ENCODE peak calls at places on chromosomes 3 and 15, in six cellular contexts. P is H1, R is HepG2, D is HCT116, I is GM12878, T is SK-N-SH. B is an unnamed sample.

GRCh38 chr3:32177702-32178198 is 60.7 kb upstream of the CMTM8 start:
- DNase-seq in P (peak; percentile 73), D (peak; percentile 90), R (peak; percentile 88), T (peak; percentile 49), I (no peak), B (peak; percentile 76)

GRCh38 chr3:58704745-58705144 is 38.2 kb upstream of the FAM3D start:
- DNase-seq in I (no peak), P (no peak), D (no peak), T (no peak), R (no peak), B (no peak)

GRCh38 chr3:161358488-161358887 is 12.8 kb downstream of the SPTSSB start:
- DNase-seq in I (no peak), T (no peak), P (no peak), D (no peak), R (no peak), B (no peak)

GRCh38 chr3:101069796-101070195 is 76.6 kb upstream of the ABI3BP start:
- DNase-seq in D (no peak), P (no peak), T (no peak), R (no peak), I (no peak), B (no peak)

GRCh38 chr15:67373971-67374370 is 119.4 kb downstream of the IQCH start:
- DNase-seq in T (no peak), I (no peak), D (no peak), P (no peak), R (no peak), B (no peak)

GRCh38 chr3:120324185-120324584 is 25.0 kb downstream of the LRRC58 start:
- DNase-seq in D (no peak), I (no peak), R (no peak), T (no peak), P (no peak), B (no peak)

GRCh38 chr15:75713338-75713895 is 769 bp upstream of the CSPG4 start:
- DNase-seq in D (no peak), I (no peak), P (no peak), R (no peak), T (no peak), B (no peak)

GRCh38 chr3:56997675-56998074 is 62.8 kb upstream of the SPATA12 start:
- DNase-seq in I (no peak), T (no peak), R (no peak), D (no peak), P (no peak), B (no peak)

GRCh38 chr3:193554790-193555189 is at the start of gene ATP13A4:
- DNase-seq in D (no peak), R (no peak), I (no peak), P (peak; percentile 54), T (no peak), B (no peak)

GRCh38 chr3:99920530-99921376 is 103.1 kb downstream of the CMSS1 start:
- DNase-seq in P (no peak), T (no peak), D (no peak), I (no peak), R (peak; percentile 97), B (peak; percentile 34)

GRCh38 chr15:70892912-70893560 is 410 bp downstream of the LRRC49 start:
- DNase-seq in D (no peak), R (peak; percentile 6), T (peak; percentile 59), P (no peak), I (no peak), B (no peak)

GRCh38 chr15:87662575-87662974 is 594.0 kb downstream of the NTRK3 start:
- DNase-seq in P (no peak), D (no peak), I (no peak), T (no peak), R (no peak), B (no peak)

GRCh38 chr15:78749831-78750230 is 61.4 kb downstream of the ADAMTS7 start:
- DNase-seq in T (no peak), P (peak; percentile 35), R (no peak), D (no peak), I (no peak), B (no peak)

GRCh38 chr3:85783331-85783730 is 824.5 kb downstream of the CADM2 start:
- DNase-seq in R (no peak), T (no peak), P (no peak), I (no peak), D (no peak), B (no peak)

GRCh38 chr15:68583936-68584703 is 5.3 kb downstream of the CORO2B start:
- DNase-seq in R (no peak), D (no peak), I (no peak), P (no peak), T (no peak), B (no peak)

GRCh38 chr3:13021141-13021933 is 51.9 kb downstream of the IQSEC1 start:
- DNase-seq in I (no peak), P (no peak), D (no peak), T (peak; percentile 65), R (no peak), B (no peak)

DNA sequence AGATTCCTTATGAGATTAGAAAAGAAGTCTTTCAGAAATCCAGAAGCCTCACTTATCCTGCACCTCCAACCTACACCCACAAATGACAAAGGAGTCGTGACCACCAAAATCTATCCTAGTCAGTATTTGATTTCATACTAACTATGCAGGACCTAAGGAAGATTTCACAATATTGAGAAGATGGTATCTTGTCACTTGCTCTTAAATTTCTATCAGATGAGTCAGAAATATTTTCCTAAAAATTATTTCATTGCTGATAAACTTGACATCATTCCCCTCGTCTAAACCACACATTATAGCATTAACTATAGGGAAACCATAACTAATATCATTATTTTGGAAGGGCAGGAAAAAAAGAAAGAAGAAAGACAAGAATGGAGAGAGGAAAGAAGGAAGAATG is 138.0 kb upstream of the THBS1 start:
- DNase-seq in D (no peak), T (no peak), R (no peak), I (no peak), P (no peak), B (no peak)
- TF ChIP-seq RAD21 in D (no peak), T (no peak), R (no peak), I (no peak), P (no peak), B (no peak)

GRCh38 chr3:53250453-53250852 is 5.4 kb downstream of the TKT start:
- DNase-seq in D (no peak), I (no peak), R (no peak), P (no peak), T (no peak), B (no peak)

GRCh38 chr3:53253707-53254106 is 2.1 kb downstream of the TKT start:
- DNase-seq in I (no peak), D (no peak), R (no peak), T (no peak), P (no peak), B (no peak)

GRCh38 chr3:53254190-53254809 is 1.5 kb downstream of the TKT start:
- DNase-seq in R (no peak), P (no peak), I (no peak), D (no peak), T (no peak), B (peak; percentile 17)

GRCh38 chr3:53250881-53251605 is 4.8 kb downstream of the TKT start:
- DNase-seq in T (no peak), I (no peak), P (no peak), D (no peak), R (peak; percentile 75), B (no peak)

GRCh38 chr3:53252105-53252946 is 3.5 kb downstream of the TKT start:
- DNase-seq in T (no peak), D (no peak), I (no peak), R (no peak), P (no peak), B (no peak)
- TF ChIP-seq POLR2AphosphoS5 in T (no peak), D (no peak), I (no peak), R (no peak), P (no peak), B (no peak)

GRCh38 chr3:53691885-53692284 is 154.3 kb downstream of the CHDH start:
- DNase-seq in T (no peak), I (no peak), D (no peak), R (peak; percentile 6), P (peak; percentile 4), B (no peak)
- TF ChIP-seq RAD21 in T (no peak), I (no peak), D (no peak), R (no peak), P (no peak), B (no peak)

DNA sequence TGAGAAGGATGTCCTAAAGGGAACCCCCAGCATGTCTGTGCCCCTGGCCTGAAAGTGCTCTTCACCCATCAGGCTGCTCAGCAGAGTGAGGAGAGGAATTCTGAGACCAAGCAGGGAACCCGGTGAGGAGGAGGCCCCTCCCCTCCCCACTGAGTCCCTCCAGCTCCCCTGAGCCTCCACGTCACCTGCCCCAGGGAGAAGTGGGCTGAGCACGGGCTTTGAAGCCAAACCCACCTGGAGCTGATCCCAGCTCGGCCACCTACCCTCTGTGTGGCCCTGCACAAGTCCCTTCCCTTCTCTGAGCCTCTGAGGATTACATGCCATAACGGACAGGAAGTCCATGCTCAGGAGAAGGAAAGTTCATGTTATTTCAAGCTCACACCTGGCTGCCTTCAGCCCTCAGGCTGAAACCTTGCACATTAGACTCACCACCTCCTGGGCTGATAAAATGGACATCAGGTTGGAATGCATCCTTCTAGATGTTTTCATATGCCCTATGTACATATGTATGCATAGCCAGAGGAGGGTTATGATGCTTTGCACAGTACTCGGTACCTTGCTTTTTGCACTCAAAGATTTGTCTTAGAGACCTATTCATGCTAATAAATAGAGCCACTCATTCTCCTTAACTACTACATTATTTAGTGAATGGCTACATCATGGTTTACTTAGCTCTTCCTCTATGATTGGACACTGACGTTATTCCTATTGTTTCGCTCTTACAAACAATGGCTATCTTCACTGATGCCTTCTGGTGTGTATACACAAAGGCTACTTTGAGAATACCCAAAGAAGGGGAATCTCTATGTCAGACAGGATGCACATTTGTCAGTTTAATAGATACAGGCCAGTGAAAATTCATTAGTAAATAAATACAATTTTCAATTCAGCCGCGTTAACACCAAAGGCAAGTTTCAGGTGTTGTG is 31.6 kb upstream of the GATA2 start:
- DNase-seq in T (no peak), D (no peak), R (no peak), I (no peak), P (no peak), B (no peak)
- TF ChIP-seq POLR2AphosphoS5 in T (no peak), D (no peak), R (no peak), I (no peak), P (no peak), B (no peak)

GRCh38 chr3:5020262-5020722 is 41.1 kb downstream of the BHLHE40 start:
- DNase-seq in I (no peak), T (no peak), P (no peak), R (no peak), D (no peak), B (no peak)

GRCh38 chr3:5019411-5020261 is 40.4 kb downstream of the BHLHE40 start:
- DNase-seq in D (no peak), P (no peak), R (no peak), I (no peak), T (no peak), B (peak; percentile 87)

GRCh38 chr3:5016218-5017161 is 37.3 kb downstream of the BHLHE40 start:
- DNase-seq in D (peak; percentile 72), T (no peak), I (no peak), R (peak; percentile 86), P (no peak), B (peak; percentile 90)

GRCh38 chr3:5015056-5015455 is 35.8 kb downstream of the BHLHE40 start:
- DNase-seq in D (no peak), T (no peak), R (no peak), P (no peak), I (no peak), B (no peak)

GRCh38 chr3:5017953-5018531 is 38.8 kb downstream of the BHLHE40 start:
- DNase-seq in P (no peak), I (no peak), R (no peak), D (no peak), T (no peak), B (peak; percentile 54)
- TF ChIP-seq RAD21 in P (no peak), I (no peak), R (no peak), D (no peak), T (no peak), B (no peak)

GRCh38 chr15:89317188-89317720 is 17.4 kb downstream of the POLG start:
- DNase-seq in R (no peak), D (no peak), P (no peak), I (no peak), T (no peak), B (no peak)
- TF ChIP-seq POLR2AphosphoS5 in R (no peak), D (no peak), P (peak; percentile 10), I (no peak), T (no peak), B (no peak)

B was measured in K562.